ENCODE peak calls at places on chromosomes 12 and 14, in eight cellular contexts. K is fibroblast of mammary gland, C is fibroblast of villous mesenchyme, N is fibroblast of lung, E is WERI-Rb-1, X is pancreas, F is lower leg skin, T is Panc1. R is an unnamed sample.

GRCh38 chr14:72024043-72024407 is 91.8 kb downstream of the RGS6 start:
- DNase-seq in X (no peak), E (peak; percentile 60), C (peak; percentile 13), N (no peak), K (peak; percentile 35), F (peak; percentile 19), T (peak; percentile 15), R (peak; percentile 58)

GRCh38 chr14:41830679-41831078 is 224.0 kb downstream of the LRFN5 start:
- DNase-seq in T (no peak), N (peak; percentile 96), F (no peak), X (no peak), E (no peak), C (peak; percentile 58), K (peak; percentile 63), R (no peak)

GRCh38 chr12:118299791-118300460 is 72.8 kb downstream of the TAOK3 start:
- DNase-seq in C (peak; percentile 13), X (no peak), K (no peak), N (peak; percentile 51), F (no peak), E (no peak), T (no peak), R (no peak)

GRCh38 chr12:34398366-34398705 is 376.0 kb downstream of the ALG10 start:
- DNase-seq in E (peak; percentile 1), T (no peak), F (peak; percentile 9), X (peak; percentile 30), C (no peak), N (no peak), K (no peak), R (no peak)

GRCh38 chr12:53221203-53222076 is 10.6 kb downstream of the RARG start:
- DNase-seq in X (peak; percentile 92), N (peak; percentile 61), K (peak; percentile 30), C (peak; percentile 76), E (peak; percentile 75), T (no peak), F (no peak), R (no peak)

GRCh38 chr14:47240755-47241437 is 434.5 kb downstream of the MDGA2 start:
- DNase-seq in X (no peak), E (no peak), T (no peak), N (no peak), C (no peak), F (no peak), K (no peak), R (no peak)

GRCh38 chr14:67517083-67517482 is 16.0 kb upstream of the PLEKHH1 start:
- DNase-seq in F (no peak), X (peak; percentile 78), N (no peak), T (no peak), C (no peak), E (peak; percentile 58), K (no peak), R (no peak)

GRCh38 chr14:54784657-54785056 is 118.0 kb downstream of the GCH1 start:
- DNase-seq in F (no peak), T (no peak), N (no peak), K (no peak), X (no peak), E (no peak), C (no peak), R (no peak)

GRCh38 chr14:104135121-104135903 is 3.1 kb upstream of the KIF26A start:
- DNase-seq in T (no peak), E (peak; percentile 92), K (peak; percentile 14), X (peak; percentile 59), C (no peak), N (no peak), F (no peak), R (no peak)

GRCh38 chr12:92304335-92305066 is 158.9 kb upstream of the BTG1 start:
- DNase-seq in X (no peak), K (peak; percentile 35), N (no peak), E (no peak), C (no peak), F (no peak), T (no peak), R (no peak)

GRCh38 chr14:92513204-92513965 is at the start of gene RIN3:
- DNase-seq in C (peak; percentile 68), E (no peak), T (no peak), N (peak; percentile 62), X (peak; percentile 67), F (no peak), K (peak; percentile 54), R (no peak)

GRCh38 chr12:130462558-130462924 is 124.9 kb downstream of the PIWIL1 start:
- DNase-seq in T (no peak), K (no peak), C (no peak), F (no peak), N (no peak), E (no peak), X (no peak), R (no peak)

GRCh38 chr12:122022393-122023338 is 982 bp downstream of the BCL7A start:
- DNase-seq in X (peak; percentile 76), F (no peak), N (no peak), C (no peak), E (peak; percentile 22), K (no peak), T (no peak), R (no peak)

GRCh38 chr14:106268013-106268727 is 741.8 kb downstream of the TMEM121 start:
- DNase-seq in X (no peak), N (no peak), T (no peak), E (peak; percentile 20), C (no peak), F (no peak), K (no peak), R (no peak)

GRCh38 chr14:103657466-103657865 is 28.5 kb downstream of the KLC1 start:
- DNase-seq in K (peak; percentile 93), N (peak; percentile 77), E (no peak), T (no peak), C (peak; percentile 75), F (no peak), X (no peak), R (no peak)

GRCh38 chr14:49303952-49304516 is 282.1 kb downstream of the RPS29 start:
- DNase-seq in K (peak; percentile 44), C (peak; percentile 5), E (no peak), N (peak; percentile 39), T (no peak), F (no peak), X (no peak), R (no peak)

GRCh38 chr12:119036878-119037493 is 55.6 kb downstream of the SRRM4 start:
- DNase-seq in C (peak; percentile 1), T (peak; percentile 7), K (peak; percentile 14), X (no peak), E (peak; percentile 57), F (no peak), N (no peak), R (no peak)

GRCh38 chr14:73238941-73239340 is 1.6 kb downstream of the PAPLN start:
- DNase-seq in N (no peak), F (no peak), X (no peak), C (no peak), T (no peak), K (no peak), E (no peak), R (no peak)

GRCh38 chr12:38291160-38291559 is 25.4 kb upstream of the ALG10B start:
- DNase-seq in K (no peak), C (no peak), T (peak; percentile 45), N (no peak), X (no peak), F (no peak), E (no peak), R (no peak)

DNA sequence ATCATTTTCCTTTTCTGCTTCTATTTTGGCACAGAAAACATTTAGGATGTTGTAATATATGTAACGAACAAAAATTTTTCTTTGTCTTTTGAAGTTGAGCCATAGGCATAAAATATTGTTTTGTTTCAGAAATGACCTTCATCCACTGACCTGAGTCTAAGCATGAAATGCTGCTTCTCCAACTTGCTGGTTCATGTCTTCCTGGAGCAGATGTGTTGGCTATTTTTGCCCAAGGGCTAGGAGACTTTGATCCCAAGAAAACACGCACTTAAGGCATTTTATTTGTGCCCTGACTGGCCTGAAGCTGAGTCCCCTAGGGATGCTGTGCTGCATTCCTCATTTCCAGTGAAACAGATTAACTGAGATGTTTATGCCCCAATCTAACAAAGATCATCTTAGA is 27.2 kb upstream of the ALG10B start:
- DNase-seq in X (no peak), K (no peak), N (no peak), E (no peak), F (no peak), C (no peak), T (no peak), R (no peak)
- H3K4me3 ChIP-seq in X (no peak overlapping the region), K (no peak overlapping the region), N (no peak overlapping the region), E (no peak overlapping the region), F (no peak overlapping the region), C (no peak overlapping the region), T (no peak overlapping the region), R (no peak overlapping the region)

GRCh38 chr12:132083731-132084641 is 60.1 kb downstream of the DDX51 start:
- DNase-seq in F (peak; percentile 77), T (peak; percentile 36), E (peak; percentile 95), N (peak; percentile 82), X (peak; percentile 97), C (peak; percentile 88), K (peak; percentile 80), R (peak; percentile 59)
- TF ChIP-seq CTCF in F (no peak), T (no peak), E (no peak), N (no peak), X (no peak), C (no peak), K (no peak), R (no peak)

DNA sequence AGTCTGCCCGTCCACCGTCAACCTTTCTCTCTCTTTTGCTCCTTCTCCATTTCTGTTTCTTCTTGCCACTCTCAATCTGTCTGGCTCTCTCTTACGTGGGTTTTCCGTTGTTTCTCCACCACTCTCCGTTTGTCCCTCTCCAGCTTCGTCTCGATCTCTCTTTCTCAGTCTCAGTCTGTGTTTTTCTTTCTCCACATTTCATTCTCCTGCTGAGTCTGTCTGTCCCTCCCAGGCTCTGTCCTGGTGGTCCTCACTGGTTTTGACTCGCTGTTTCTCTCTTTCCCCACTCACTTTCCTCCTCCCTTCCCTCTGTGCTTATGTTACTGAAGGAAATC is 102.9 kb upstream of the MAP1LC3B2 start:
- DNase-seq in C (no peak), N (no peak), X (no peak), F (no peak), E (no peak), T (no peak), K (no peak), R (no peak)
- H3K4me3 ChIP-seq in C (no peak overlapping the region), N (peak overlapping the region; percentile 16), X (no peak overlapping the region), F (no peak overlapping the region), E (no peak overlapping the region), T (no peak overlapping the region), K (no peak overlapping the region), R (no peak overlapping the region)

DNA sequence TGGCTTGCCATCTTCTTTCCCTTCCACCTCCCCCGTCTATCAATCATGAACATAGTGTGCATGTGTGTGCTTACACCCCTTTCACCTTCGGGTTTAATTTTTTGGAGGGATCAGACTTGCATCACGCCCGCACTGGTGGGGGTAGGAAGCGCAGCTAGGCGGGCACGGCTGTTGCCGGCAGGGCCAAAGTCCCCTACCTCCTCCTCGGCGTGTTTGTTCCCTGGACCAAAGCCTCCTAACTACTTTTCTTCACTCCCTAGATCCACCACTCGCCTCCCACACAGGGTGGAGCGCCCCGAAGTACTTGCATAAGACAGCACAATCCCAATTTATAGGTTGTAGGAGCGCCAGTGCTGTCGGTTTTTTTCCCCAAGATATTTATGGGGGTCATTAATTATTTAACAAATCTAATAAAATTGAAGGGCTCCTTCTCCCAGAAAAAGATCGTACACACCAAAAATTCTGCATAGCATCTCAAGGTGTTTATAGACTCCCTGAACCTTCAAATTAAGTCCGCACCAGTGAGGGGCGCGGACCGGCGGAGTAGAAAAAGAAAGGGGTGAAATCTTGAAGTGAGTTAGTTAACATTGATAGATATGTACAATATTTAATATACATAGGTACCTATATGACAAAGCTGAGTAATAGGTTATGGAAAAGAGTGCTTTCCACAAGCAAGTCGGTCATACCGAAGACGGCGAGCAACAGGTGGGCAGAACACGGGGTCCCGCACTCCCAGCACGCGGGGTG is 714 bp downstream of the PKP2 start:
- DNase-seq in K (no peak), F (peak; percentile 24), X (peak; percentile 67), N (no peak), T (no peak), C (no peak), E (no peak), R (no peak)
- TF ChIP-seq CTCF in K (no peak), F (no peak), X (peak; percentile 17), N (no peak), T (no peak), C (peak; percentile 15), E (no peak), R (peak; percentile 9)